ENCODE peak calls at places on chromosomes 2 and 18, in ten cellular contexts. P is fibroblast of the aortic adventitia, L is epithelial cell of esophagus, B is B cell, M is Calu3, D is retinal pigment epithelial cell, E is body of pancreas, Q is endothelial cell of umbilical vein, H is tibial artery, K is WTC11. A is an unnamed sample.

GRCh38 chr18:67600181-67600631 is 83.7 kb upstream of the DSEL start:
- DNase-seq in P (peak), L (peak), B (no peak), K (no peak), M (peak), D (no peak), H (no peak), E (no peak), Q (no peak), A (no peak)

GRCh38 chr2:238467062-238467461 is 40.3 kb downstream of the ASB1 start:
- DNase-seq in Q (no peak), K (no peak), H (no peak), B (no peak), L (no peak), P (no peak), M (no peak), D (no peak), E (no peak), A (no peak)

GRCh38 chr2:155696561-155696960 is 636.0 kb downstream of the NR4A2 start:
- DNase-seq in P (no peak), B (no peak), D (no peak), Q (peak), M (no peak), K (no peak), E (no peak), H (no peak), L (no peak), A (no peak)

GRCh38 chr2:164882276-164882675 is 40.7 kb upstream of the COBLL1 start:
- DNase-seq in D (no peak), B (no peak), H (no peak), L (no peak), M (no peak), K (no peak), P (peak), E (peak), Q (no peak), A (no peak)

GRCh38 chr2:12856934-12857660 is 140.4 kb downstream of the TRIB2 start:
- DNase-seq in M (no peak), H (no peak), B (no peak), E (no peak), P (peak), D (peak), L (peak), Q (peak), K (no peak), A (peak)

GRCh38 chr2:219369447-219369861 is 18.3 kb downstream of the DNPEP start:
- DNase-seq in M (no peak), E (peak), Q (peak), K (no peak), H (peak), L (peak), P (peak), B (no peak), D (no peak), A (peak)

GRCh38 chr2:119223521-119224390 is at the start of gene STEAP3:
- DNase-seq in H (peak), Q (peak), E (peak), K (peak), D (no peak), P (peak), L (peak), B (peak), M (peak), A (no peak)

GRCh38 chr2:238376884-238377391 is 49.8 kb upstream of the ASB1 start:
- DNase-seq in B (no peak), D (no peak), H (no peak), K (no peak), M (no peak), E (no peak), P (no peak), L (peak), Q (no peak), A (no peak)

GRCh38 chr18:58601468-58602266 is 27.2 kb downstream of the ALPK2 start:
- DNase-seq in K (no peak), L (no peak), D (no peak), P (no peak), M (no peak), E (no peak), Q (no peak), B (no peak), H (no peak), A (no peak)

GRCh38 chr2:170409164-170409535 is 231.2 kb downstream of the MYO3B start:
- DNase-seq in L (peak), H (peak), Q (peak), K (peak), P (peak), M (peak), D (no peak), E (peak), B (peak), A (peak)

GRCh38 chr18:27363918-27364317 is 178.8 kb upstream of the CHST9 start:
- DNase-seq in P (peak), L (peak), B (no peak), K (no peak), D (no peak), H (no peak), M (no peak), Q (no peak), E (no peak), A (no peak)

GRCh38 chr18:36441426-36441870 is 143.9 kb downstream of the FHOD3 start:
- DNase-seq in E (no peak), K (no peak), H (no peak), L (no peak), Q (no peak), D (no peak), B (no peak), M (no peak), P (peak), A (no peak)

GRCh38 chr2:118085173-118086023 is 2.9 kb upstream of the INSIG2 start:
- DNase-seq in D (no peak), P (no peak), L (peak), M (peak), E (no peak), H (no peak), B (no peak), K (no peak), Q (no peak), A (no peak)

GRCh38 chr18:23357992-23358594 is 95.0 kb upstream of the RIOK3 start:
- DNase-seq in B (no peak), L (no peak), M (no peak), Q (peak), D (no peak), E (peak), H (peak), K (no peak), P (peak), A (no peak)

GRCh38 chr2:191811807-191812602 is 34.9 kb downstream of the CAVIN2 start:
- DNase-seq in L (peak), H (no peak), Q (peak), K (peak), M (peak), P (peak), B (peak), E (peak), D (peak), A (peak)

GRCh38 chr2:12688898-12689297 is 27.8 kb upstream of the TRIB2 start:
- DNase-seq in B (no peak), D (no peak), K (no peak), L (no peak), H (no peak), E (no peak), Q (no peak), M (no peak), P (no peak), A (no peak)

GRCh38 chr2:159226059-159226461 is 60.4 kb downstream of the WDSUB1 start:
- DNase-seq in E (peak), L (peak), P (no peak), M (no peak), D (peak), K (no peak), Q (peak), B (no peak), H (no peak), A (no peak)

GRCh38 chr2:71604709-71605085 is 151.3 kb downstream of the DYSF start:
- DNase-seq in E (no peak), D (no peak), H (peak), B (no peak), K (peak), L (no peak), M (no peak), P (no peak), Q (no peak), A (no peak)

GRCh38 chr2:38056216-38056615 is 19.7 kb downstream of the CYP1B1 start:
- DNase-seq in K (no peak), Q (no peak), P (no peak), E (no peak), M (no peak), D (no peak), B (no peak), H (no peak), L (peak), A (no peak)

GRCh38 chr2:97784953-97785352 is 71.6 kb downstream of the ZAP70 start:
- DNase-seq in H (no peak), D (no peak), Q (no peak), L (no peak), E (no peak), P (no peak), M (no peak), K (no peak), B (no peak), A (no peak)
- TF ChIP-seq CTCF in H (no peak), D (no peak), Q (no peak), L (no peak), E (no peak), P (no peak), M (no peak), K (no peak), B (no peak), A (no peak)

GRCh38 chr2:121530563-121531334 is at the start of gene RNU4ATAC:
- DNase-seq in E (peak), M (peak), D (peak), K (peak), Q (peak), P (peak), H (peak), B (peak), L (peak), A (peak)
- TF ChIP-seq CTCF in E (peak), M (peak), D (peak), K (peak), Q (peak), P (peak), H (peak), B (peak), L (peak), A (peak)

GRCh38 chr2:39696838-39697237 is 31.1 kb downstream of the TMEM178A start:
- DNase-seq in P (peak), E (no peak), Q (peak), B (no peak), D (peak), M (no peak), L (peak), H (no peak), K (no peak), A (peak)
- TF ChIP-seq CTCF in P (peak), E (peak), Q (peak), B (peak), D (peak), M (no peak), L (peak), H (peak), K (no peak), A (peak)

GRCh38 chr2:172084484-172084733 is 898 bp upstream of the DLX1 start:
- DNase-seq in K (peak), H (no peak), P (no peak), Q (no peak), L (no peak), B (no peak), D (no peak), E (no peak), M (no peak), A (no peak)

GRCh38 chr2:172082944-172083718 is 2.2 kb upstream of the DLX1 start:
- DNase-seq in K (peak), B (peak), D (no peak), P (peak), Q (peak), M (no peak), H (no peak), E (no peak), L (peak), A (no peak)

GRCh38 chr2:172082105-172082943 is 3.0 kb upstream of the DLX1 start:
- DNase-seq in B (peak), D (no peak), P (peak), L (no peak), K (no peak), H (no peak), M (no peak), Q (no peak), E (no peak), A (no peak)

GRCh38 chr2:172084734-172085459 is 410 bp upstream of the DLX1 start:
- DNase-seq in K (peak), B (peak), E (peak), D (peak), M (peak), P (peak), H (peak), Q (peak), L (peak), A (peak)

GRCh38 chr2:172083725-172084483 is 1.4 kb upstream of the DLX1 start:
- DNase-seq in Q (peak), M (no peak), K (peak), D (no peak), E (no peak), P (no peak), B (peak), L (no peak), H (no peak), A (no peak)
- TF ChIP-seq CTCF in Q (no peak), M (no peak), K (no peak), D (no peak), E (no peak), P (no peak), B (no peak), L (no peak), H (no peak), A (no peak)

DNA sequence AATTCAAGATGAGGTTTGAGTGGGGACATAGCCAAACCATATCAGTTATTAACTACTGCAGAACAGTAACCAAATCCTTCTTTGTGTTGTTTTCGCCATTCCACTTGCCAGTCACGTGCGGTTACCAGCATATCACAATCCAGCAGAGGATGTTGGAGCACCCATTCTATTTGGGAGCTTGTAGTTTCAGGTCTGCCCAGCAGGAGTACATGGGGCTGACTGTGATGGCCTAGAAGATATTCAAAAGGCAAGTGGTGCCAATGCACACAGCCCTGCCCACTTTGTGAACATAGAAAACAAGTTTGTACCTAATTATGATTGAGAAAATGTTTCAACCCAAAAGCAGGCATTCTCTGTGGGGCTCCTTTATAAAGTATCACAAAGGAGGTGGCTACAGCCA is 57.0 kb downstream of the ZNF519 start:
- DNase-seq in M (no peak), D (no peak), H (no peak), Q (no peak), L (no peak), P (no peak), K (no peak), E (no peak), B (no peak), A (no peak)
- TF ChIP-seq CTCF in M (no peak), D (no peak), H (no peak), Q (no peak), L (peak), P (no peak), K (no peak), E (no peak), B (no peak), A (no peak)

DNA sequence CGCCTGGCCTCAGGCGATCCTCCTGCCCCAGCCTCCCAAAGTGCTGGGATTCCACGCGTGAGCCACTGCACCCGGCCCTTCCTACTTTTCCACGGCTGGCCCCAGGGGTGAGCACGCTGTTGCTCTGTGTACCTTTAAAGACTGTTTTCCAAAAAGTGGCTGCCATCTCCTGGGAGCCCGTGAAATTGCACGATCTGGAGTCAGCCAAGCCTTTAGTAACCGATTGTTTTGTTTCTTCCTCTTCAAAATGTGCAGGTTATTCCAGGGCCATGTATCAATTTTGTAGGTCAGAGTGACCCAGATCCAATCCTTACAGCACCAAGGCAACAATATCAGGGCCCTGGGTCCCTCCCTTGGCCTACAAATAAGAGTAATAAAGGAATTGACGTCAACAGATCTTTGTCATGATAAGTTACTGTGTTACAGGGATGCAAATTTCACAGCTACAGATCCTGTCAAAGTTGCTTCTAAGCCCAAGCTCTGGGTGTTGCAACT is 135.6 kb upstream of the ZNF236 start:
- DNase-seq in H (peak), B (no peak), P (peak), E (peak), L (peak), Q (peak), D (peak), M (peak), K (peak), A (peak)
- TF ChIP-seq CTCF in H (peak), B (no peak), P (peak), E (peak), L (peak), Q (peak), D (peak), M (peak), K (no peak), A (peak)

GRCh38 chr2:48543895-48544294 is 13.9 kb downstream of the STON1 start:
- DNase-seq in L (no peak), P (peak), H (no peak), D (no peak), Q (no peak), B (no peak), M (no peak), E (no peak), K (no peak), A (no peak)

GRCh38 chr2:48540237-48540935 is 10.4 kb downstream of the STON1 start:
- DNase-seq in P (no peak), Q (no peak), H (no peak), K (no peak), E (no peak), D (no peak), M (no peak), L (no peak), B (no peak), A (no peak)

GRCh38 chr2:48548871-48549270 is 18.9 kb downstream of the STON1 start:
- DNase-seq in D (no peak), E (no peak), Q (no peak), K (no peak), H (no peak), P (peak), B (no peak), L (no peak), M (no peak), A (no peak)

GRCh38 chr2:48541696-48542389 is 11.9 kb downstream of the STON1 start:
- DNase-seq in B (no peak), E (no peak), H (no peak), P (no peak), M (no peak), K (no peak), D (no peak), L (no peak), Q (no peak), A (no peak)

DNA sequence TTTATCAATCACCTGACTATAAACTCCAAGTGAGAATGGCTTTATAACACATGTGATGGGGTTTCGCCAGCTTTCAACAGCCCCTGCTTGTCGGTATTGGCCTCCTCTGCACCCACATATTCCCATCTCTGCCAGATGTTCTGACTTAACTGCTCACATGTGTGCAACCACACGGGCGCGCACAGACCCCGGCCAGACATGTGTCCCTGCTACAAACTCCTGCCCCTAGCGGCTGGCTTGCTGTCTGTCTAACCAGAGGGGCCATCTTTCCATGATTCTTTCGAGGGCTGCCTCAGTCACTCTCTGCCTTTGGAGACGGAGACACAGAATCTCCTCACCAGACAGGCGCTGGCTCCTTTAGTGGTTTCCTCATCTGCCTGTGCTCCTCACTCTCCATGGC is 15.3 kb downstream of the STON1 start:
- DNase-seq in D (no peak), L (no peak), P (no peak), E (no peak), Q (no peak), B (no peak), H (no peak), K (peak), M (no peak), A (no peak)
- TF ChIP-seq CTCF in D (no peak), L (no peak), P (no peak), E (no peak), Q (no peak), B (no peak), H (no peak), K (no peak), M (no peak), A (peak)

GRCh38 chr2:229970406-229970805 is 48.1 kb downstream of the FBXO36 start:
- DNase-seq in H (no peak), B (no peak), M (no peak), D (no peak), P (no peak), L (no peak), Q (no peak), E (no peak), K (no peak), A (no peak)

GRCh38 chr2:229971298-229971790 is 49.0 kb downstream of the FBXO36 start:
- DNase-seq in H (no peak), M (no peak), K (no peak), P (no peak), Q (no peak), L (no peak), B (no peak), E (no peak), D (no peak), A (no peak)

DNA sequence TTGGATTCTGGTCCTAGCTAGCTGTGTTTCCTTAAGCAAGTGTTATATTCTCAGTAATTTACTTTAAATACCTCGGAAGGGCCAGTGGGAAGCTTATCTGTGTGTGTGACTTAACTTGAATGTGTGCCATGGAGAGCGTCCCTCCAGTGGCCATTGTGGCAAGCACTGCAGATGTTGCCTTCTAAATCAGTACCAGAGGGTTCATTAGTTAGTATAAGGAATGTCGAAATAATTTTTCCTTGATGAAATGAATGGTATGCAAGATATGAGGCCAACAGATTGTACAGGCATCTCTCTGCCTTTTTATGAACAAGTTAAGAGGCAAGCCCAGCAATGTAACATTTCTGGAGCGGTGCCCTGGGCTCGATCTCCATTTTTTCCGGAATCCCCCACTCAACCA is 52.0 kb downstream of the FBXO36 start:
- DNase-seq in M (no peak), H (no peak), P (peak), K (no peak), B (no peak), Q (no peak), D (peak), L (peak), E (peak), A (peak)
- TF ChIP-seq CTCF in M (no peak), H (no peak), P (peak), K (no peak), B (no peak), Q (no peak), D (peak), L (peak), E (no peak), A (peak)

GRCh38 chr2:17606851-17607250 is 66.4 kb downstream of the VSNL1 start:
- DNase-seq in E (no peak), K (no peak), P (no peak), L (no peak), M (no peak), H (no peak), D (no peak), B (no peak), Q (no peak), A (no peak)

GRCh38 chr2:17605691-17606090 is 65.2 kb downstream of the VSNL1 start:
- DNase-seq in K (no peak), B (no peak), P (no peak), E (no peak), Q (no peak), H (no peak), M (no peak), D (no peak), L (no peak), A (no peak)

GRCh38 chr2:17607379-17607778 is 66.9 kb downstream of the VSNL1 start:
- DNase-seq in H (no peak), P (no peak), Q (no peak), L (no peak), B (no peak), K (no peak), E (no peak), M (no peak), D (no peak), A (no peak)

GRCh38 chr2:17610521-17610920 is 70.0 kb downstream of the VSNL1 start:
- DNase-seq in D (no peak), K (no peak), L (no peak), H (no peak), M (no peak), Q (no peak), E (no peak), B (no peak), P (peak), A (no peak)

GRCh38 chr2:17608251-17608650 is 67.8 kb downstream of the VSNL1 start:
- DNase-seq in H (no peak), M (no peak), E (no peak), L (no peak), P (no peak), Q (no peak), D (no peak), K (no peak), B (no peak), A (no peak)
- TF ChIP-seq CTCF in H (no peak), M (no peak), E (no peak), L (no peak), P (no peak), Q (no peak), D (no peak), K (no peak), B (no peak), A (no peak)

DNA sequence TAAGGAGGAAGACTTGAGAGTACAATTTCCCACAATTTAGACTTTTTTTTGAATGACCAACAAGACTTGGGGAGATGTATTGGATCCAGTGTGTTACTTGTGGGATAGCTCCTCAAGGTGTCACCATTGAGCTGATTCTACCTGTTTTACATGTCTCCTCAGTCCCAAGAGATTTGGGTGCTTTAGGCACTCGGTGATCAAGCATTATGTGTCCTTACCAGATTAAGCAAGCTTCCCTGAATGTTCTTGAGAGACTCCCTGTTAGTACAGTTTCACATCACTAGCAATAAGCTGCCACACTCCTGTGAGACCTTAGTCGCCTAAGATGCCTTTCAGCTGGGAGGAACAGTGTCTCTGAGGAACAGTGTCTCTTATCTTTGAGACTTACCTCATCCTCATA is 384.3 kb upstream of the SYT4 start:
- DNase-seq in L (peak), M (peak), Q (peak), D (peak), E (peak), H (no peak), K (peak), B (peak), P (peak), A (no peak)
- TF ChIP-seq CTCF in L (peak), M (peak), Q (peak), D (peak), E (peak), H (no peak), K (no peak), B (no peak), P (peak), A (peak)